ENCODE peak calls at places on chromosomes 11 and 22, in four cellular contexts. W, D, C and N are unnamed samples.

GRCh38 chr11:103542851-103543250 is 433.6 kb downstream of the DYNC2H1 start:
- DNase-seq in D (no peak), W (no peak), C (no peak), N (no peak)

GRCh38 chr11:35064114-35064800 is 74.7 kb upstream of the CD44 start:
- DNase-seq in W (no peak), C (no peak), D (no peak), N (no peak)

GRCh38 chr22:20779813-20780148 is 5.9 kb downstream of the SERPIND1 start:
- DNase-seq in D (no peak), C (no peak), W (no peak), N (no peak)

GRCh38 chr11:117900720-117901440 is 24.4 kb upstream of the FXYD6 start:
- DNase-seq in C (no peak), W (no peak), D (no peak), N (no peak)

GRCh38 chr11:70541176-70541575 is 142.8 kb downstream of the CTTN start:
- DNase-seq in D (no peak), W (no peak), C (no peak), N (no peak)

GRCh38 chr22:39313258-39314001 is 6.0 kb downstream of the RPL3 start:
- DNase-seq in W (no peak), C (no peak), D (no peak), N (no peak)

GRCh38 chr22:20141186-20142077 is 9.4 kb downstream of the CCDC188 start:
- DNase-seq in W (no peak), C (no peak), D (no peak), N (no peak)

GRCh38 chr11:45395421-45395820 is 109.3 kb upstream of the SYT13 start:
- DNase-seq in D (no peak), C (no peak), W (no peak), N (no peak)

GRCh38 chr11:105738972-105739574 is 129.2 kb downstream of the GRIA4 start:
- DNase-seq in D (no peak), C (no peak), W (no peak), N (no peak)

GRCh38 chr11:44572884-44573283 is 7.4 kb downstream of the CD82 start:
- DNase-seq in W (no peak), D (no peak), C (no peak), N (no peak)

GRCh38 chr22:39859903-39860588 is 33.5 kb downstream of the ENTHD1 start:
- DNase-seq in C (no peak), D (no peak), W (no peak), N (no peak)

GRCh38 chr11:109140426-109140825 is 281.6 kb upstream of the C11orf87 start:
- DNase-seq in D (no peak), W (no peak), C (no peak), N (no peak)

GRCh38 chr22:23401910-23402274 is 178.2 kb downstream of the IGLL1 start:
- DNase-seq in C (peak), W (no peak), D (no peak), N (no peak)

GRCh38 chr22:38040953-38041759 is 16.0 kb upstream of the PICK1 start:
- DNase-seq in W (no peak), D (no peak), C (no peak), N (no peak)

GRCh38 chr11:2209900-2210321 is 38.3 kb upstream of the TH start:
- DNase-seq in W (no peak), D (no peak), C (no peak), N (no peak)

GRCh38 chr11:44540667-44541066 is 24.8 kb upstream of the CD82 start:
- DNase-seq in W (no peak), D (no peak), C (no peak), N (no peak)

GRCh38 chr11:69180726-69181125 is 25.0 kb downstream of the SMIM38 start:
- DNase-seq in D (no peak), W (no peak), C (no peak), N (no peak)

GRCh38 chr11:59112494-59112893 is 5.5 kb downstream of the FAM111B start:
- DNase-seq in D (no peak), C (no peak), W (no peak), N (no peak)

GRCh38 chr22:33126881-33127280 is 68.7 kb upstream of the SYN3 start:
- DNase-seq in C (no peak), W (peak), D (no peak), N (no peak)

GRCh38 chr22:19970479-19971275 is 29.1 kb upstream of the TXNRD2 start:
- DNase-seq in W (peak), C (peak), D (no peak), N (no peak)

GRCh38 chr11:134362192-134362901 is 30.6 kb downstream of the GLB1L2 start:
- DNase-seq in D (no peak), C (no peak), W (no peak), N (no peak)

GRCh38 chr11:45939836-45940235 is 17.4 kb downstream of the LARGE2 start:
- DNase-seq in W (no peak), C (no peak), D (no peak), N (no peak)

GRCh38 chr11:96254854-96255253 is 88.1 kb downstream of the MAML2 start:
- DNase-seq in W (no peak), C (no peak), D (no peak), N (no peak)

GRCh38 chr11:96257036-96257435 is 86.0 kb downstream of the MAML2 start:
- DNase-seq in C (no peak), D (no peak), W (no peak), N (no peak)

GRCh38 chr11:96256604-96257003 is 86.4 kb downstream of the MAML2 start:
- DNase-seq in C (no peak), W (no peak), D (no peak), N (no peak)

GRCh38 chr11:96256213-96256580 is 86.8 kb downstream of the MAML2 start:
- DNase-seq in C (peak), D (no peak), W (no peak), N (no peak)

GRCh38 chr11:96254087-96254486 is 88.9 kb downstream of the MAML2 start:
- DNase-seq in W (peak), D (no peak), C (no peak), N (no peak)
- TF ChIP-seq SIN3A in W (no peak), D (no peak), C (no peak), N (no peak)

GRCh38 chr11:72732329-72732728 is 19.9 kb downstream of the ARAP1 start:
- DNase-seq in W (no peak), D (no peak), C (no peak), N (no peak)

GRCh38 chr11:72737341-72737740 is 14.9 kb downstream of the ARAP1 start:
- DNase-seq in D (no peak), W (no peak), C (no peak), N (no peak)

GRCh38 chr11:72738199-72739141 is 13.7 kb downstream of the ARAP1 start:
- DNase-seq in D (no peak), C (peak), W (no peak), N (no peak)

GRCh38 chr11:72736452-72737069 is 15.6 kb downstream of the ARAP1 start:
- DNase-seq in D (peak), W (no peak), C (peak), N (no peak)

GRCh38 chr11:72735495-72736027 is 16.6 kb downstream of the ARAP1 start:
- DNase-seq in W (peak), D (peak), C (peak), N (no peak)
- TF ChIP-seq POLR2AphosphoS5 in W (no peak), D (no peak), C (no peak), N (no peak)

GRCh38 chr11:78339945-78340344 is 77.7 kb downstream of the GAB2 start:
- DNase-seq in C (peak), D (no peak), W (no peak), N (no peak)
- TF ChIP-seq TCF7L2 in C (no peak), D (no peak), W (no peak), N (no peak)

DNA sequence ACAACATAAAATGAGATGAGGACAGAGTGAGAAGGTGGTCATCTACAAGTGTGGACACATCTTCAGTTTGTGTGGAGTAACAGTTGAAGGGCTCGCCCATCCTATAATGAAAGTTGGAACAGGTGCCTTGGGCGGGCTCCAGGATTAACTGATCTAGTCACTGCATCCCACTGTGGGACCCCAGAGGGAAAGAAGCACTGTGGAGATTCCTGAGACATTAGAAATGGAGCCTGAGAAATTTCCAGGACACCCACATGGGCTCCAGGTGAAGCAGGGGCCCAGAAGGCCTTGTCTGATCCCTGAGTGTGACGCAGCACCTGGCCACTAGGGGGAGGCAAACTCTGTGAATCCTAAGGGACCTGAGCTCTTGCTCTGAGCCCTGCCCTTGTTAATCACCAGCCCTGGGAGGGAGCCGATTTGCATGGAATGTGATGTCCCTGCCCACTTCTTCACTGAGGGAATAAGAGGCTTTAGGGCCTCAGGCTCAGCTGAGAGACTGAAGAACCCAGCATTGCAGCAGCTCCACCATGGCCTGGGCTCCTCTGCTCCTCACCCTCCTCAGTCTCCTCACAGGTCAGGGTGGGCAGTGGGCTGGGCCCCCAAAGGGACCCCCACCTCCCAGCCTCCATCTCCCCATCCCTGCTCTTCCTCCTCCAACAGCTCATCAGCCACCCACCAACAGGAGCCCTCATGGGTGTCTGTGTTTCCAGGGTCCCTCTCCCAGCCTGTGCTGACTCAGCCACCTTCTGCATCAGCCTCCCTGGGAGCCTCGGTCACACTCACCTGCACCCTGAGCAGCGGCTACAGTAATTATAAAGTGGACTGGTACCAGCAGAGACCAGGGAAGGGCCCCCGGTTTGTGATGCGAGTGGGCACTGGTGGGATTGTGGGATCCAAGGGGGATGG is 98.4 kb downstream of the VPREB1 start:
- DNase-seq in W (peak), C (peak), D (peak), N (no peak)
- TF ChIP-seq SIN3A in W (no peak), C (no peak), D (no peak), N (no peak)